ENCODE peak calls at places on chromosomes 16 and 17, in ten cellular contexts. Q is astrocyte of the cerebellum; J is lower leg skin; H is brain microvascular endothelial cell; K is right cardiac atrium; R is tibial nerve; I is HFF-Myc; G is cardiac muscle cell; E is RCC 7860; P is activated CD8-positive, alpha-beta memory T cell treated with anti-CD3 and anti-CD28 coated beads, Interleukin-2, amount 50 U/mL, for 4 hours. N is an unnamed sample.

GRCh38 chr16:16861546-16861945 is 482.6 kb downstream of the NPIPA7 start:
- DNase-seq in H (peak), R (no peak), K (peak), E (peak), I (peak), Q (peak), P (peak), J (peak), G (peak), N (peak)

GRCh38 chr17:65297384-65297783 is 160.2 kb downstream of the RGS9 start:
- DNase-seq in K (no peak), G (no peak), P (no peak), I (no peak), R (no peak), Q (no peak), E (no peak), J (no peak), H (peak), N (no peak)

GRCh38 chr17:16406742-16407674 is 8.4 kb upstream of the TRPV2 start:
- DNase-seq in Q (no peak), H (no peak), P (no peak), G (peak), I (no peak), K (peak), J (peak), E (no peak), R (no peak), N (peak)

GRCh38 chr16:77589071-77589755 is 133.1 kb upstream of the NUDT7 start:
- DNase-seq in E (no peak), G (no peak), H (no peak), P (no peak), I (no peak), R (no peak), K (no peak), J (no peak), Q (peak), N (no peak)

GRCh38 chr17:4711671-4712111 is 1.3 kb downstream of the ARRB2 start:
- DNase-seq in G (no peak), J (no peak), P (no peak), K (peak), H (no peak), E (no peak), R (no peak), I (no peak), Q (no peak), N (peak)

GRCh38 chr17:21549107-21549687 is 143.1 kb upstream of the KCNJ18 start:
- DNase-seq in I (peak), G (no peak), H (peak), P (no peak), R (no peak), E (peak), J (no peak), Q (no peak), K (no peak), N (no peak)

GRCh38 chr17:81545160-81545949 is 6.8 kb downstream of the FAAP100 start:
- DNase-seq in P (no peak), Q (no peak), H (no peak), R (no peak), J (no peak), I (no peak), E (no peak), K (peak), G (no peak), N (no peak)

GRCh38 chr16:682493-683395 is 1.4 kb downstream of the JMJD8 start:
- DNase-seq in K (peak), H (no peak), I (no peak), E (no peak), Q (no peak), J (no peak), R (no peak), P (no peak), G (no peak), N (no peak)

GRCh38 chr16:81214745-81215166 is 23.7 kb upstream of the BCO1 start:
- DNase-seq in E (no peak), K (peak), J (no peak), Q (no peak), G (peak), H (peak), I (no peak), P (no peak), R (no peak), N (no peak)

N was measured in heart left ventricle.